ENCODE peak calls at places on chromosome 19, in four cellular contexts. M is Karpas-422, D is spleen, X is EL. W is an unnamed sample.

GRCh38 chr19:10517760-10518443 is 655 bp upstream of the S1PR5 start:
- DNase-seq in M (peak; percentile 47), D (no peak), X (peak; percentile 46), W (no peak)

GRCh38 chr19:15287496-15287895 is 44.8 kb downstream of the BRD4 start:
- DNase-seq in M (no peak), D (peak; percentile 24), X (no peak), W (no peak)

GRCh38 chr19:42244452-42245220 is 2.2 kb upstream of the GSK3A start:
- DNase-seq in M (peak; percentile 98), D (peak; percentile 98), X (peak; percentile 96), W (peak; percentile 83)

GRCh38 chr19:1864480-1865171 is 1.2 kb upstream of the KLF16 start:
- DNase-seq in M (peak; percentile 89), D (peak; percentile 96), X (peak; percentile 67), W (peak; percentile 87)

GRCh38 chr19:12867120-12868099 is 13.8 kb downstream of the DNASE2 start:
- DNase-seq in M (peak; percentile 83), D (peak; percentile 89), X (peak; percentile 72), W (peak; percentile 92)

GRCh38 chr19:5131866-5132561 is 163.1 kb downstream of the KDM4B start:
- DNase-seq in M (peak; percentile 77), D (peak; percentile 89), X (no peak), W (no peak)

GRCh38 chr19:50695251-50696064 is 24.1 kb downstream of the SHANK1 start:
- DNase-seq in M (no peak), D (no peak), X (no peak), W (peak; percentile 73)

GRCh38 chr19:8635422-8635821 is 5.0 kb downstream of the NFILZ start:
- DNase-seq in M (no peak), D (no peak), X (peak; percentile 67), W (no peak)

GRCh38 chr19:38583985-38584305 is 33.8 kb downstream of the MAP4K1 start:
- DNase-seq in M (no peak), D (no peak), X (no peak), W (no peak)

GRCh38 chr19:8373867-8374813 is 10.2 kb downstream of the ANGPTL4 start:
- DNase-seq in M (no peak), D (no peak), X (no peak), W (no peak)

GRCh38 chr19:50039968-50040367 is 14.2 kb downstream of the ZNF473 start:
- DNase-seq in M (no peak), D (no peak), X (no peak), W (no peak)

GRCh38 chr19:54422136-54422535 is 6.9 kb downstream of the TTYH1 start:
- DNase-seq in M (no peak), D (no peak), X (no peak), W (no peak)

GRCh38 chr19:15280915-15281683 is 48.9 kb upstream of the EPHX3 start:
- DNase-seq in M (no peak), D (no peak), X (peak; percentile 86), W (peak; percentile 87)

GRCh38 chr19:13356686-13357280 is 149.5 kb downstream of the CACNA1A start:
- DNase-seq in M (no peak), D (no peak), X (no peak), W (no peak)

GRCh38 chr19:581399-582111 is 8.1 kb upstream of the HCN2 start:
- DNase-seq in M (no peak), D (no peak), X (no peak), W (no peak)

GRCh38 chr19:2059422-2060201 is 8.6 kb upstream of the MKNK2 start:
- DNase-seq in M (peak; percentile 90), D (peak; percentile 85), X (peak; percentile 78), W (peak; percentile 75)

GRCh38 chr19:35879068-35879467 is 10.7 kb downstream of the APLP1 start:
- DNase-seq in M (no peak), D (no peak), X (no peak), W (no peak)

GRCh38 chr19:49666120-49666444 is 349 bp downstream of the BCL2L12 start:
- DNase-seq in M (no peak), D (no peak), X (no peak), W (no peak)

GRCh38 chr19:58518261-58519086 is 1.1 kb downstream of the ZBTB45 start:
- DNase-seq in M (peak; percentile 67), D (no peak), X (peak; percentile 8), W (peak; percentile 43)

GRCh38 chr19:15300533-15301194 is 31.7 kb downstream of the BRD4 start:
- DNase-seq in M (no peak), D (no peak), X (peak; percentile 92), W (peak; percentile 64)

GRCh38 chr19:49981603-49982593 is 20.9 kb upstream of the SIGLEC11 start:
- DNase-seq in M (no peak), D (no peak), X (no peak), W (no peak)

GRCh38 chr19:18119243-18120105 is 21.9 kb downstream of the MAST3 start:
- DNase-seq in M (peak; percentile 69), D (peak; percentile 88), X (no peak), W (no peak)

GRCh38 chr19:40594657-40595077 is 6.5 kb upstream of the LTBP4 start:
- DNase-seq in M (no peak), D (no peak), X (peak; percentile 64), W (peak; percentile 62)

GRCh38 chr19:43619262-43620060 is at the start of gene ZNF428:
- DNase-seq in M (peak; percentile 98), D (peak; percentile 96), X (peak; percentile 87), W (peak; percentile 97)

GRCh38 chr19:6501740-6502648 is at the start of gene TUBB4A:
- DNase-seq in M (peak; percentile 57), D (peak; percentile 86), X (no peak), W (peak; percentile 39)

GRCh38 chr19:19523177-19523576 is 5.5 kb upstream of the YJEFN3 start:
- DNase-seq in M (no peak), D (no peak), X (no peak), W (no peak)

GRCh38 chr19:47274891-47275865 is 493 bp downstream of the INAFM1 start:
- DNase-seq in M (peak; percentile 51), D (peak; percentile 95), X (no peak), W (no peak)

GRCh38 chr19:53818756-53819155 is 5.4 kb downstream of the NLRP12 start:
- DNase-seq in M (no peak), D (no peak), X (no peak), W (no peak)

GRCh38 chr19:1066251-1066747 is 668 bp upstream of the ARHGAP45 start:
- DNase-seq in M (no peak), D (peak; percentile 84), X (no peak), W (no peak)

GRCh38 chr19:16338470-16339360 is 14.1 kb downstream of the KLF2 start:
- DNase-seq in M (no peak), D (peak; percentile 88), X (peak; percentile 99), W (peak; percentile 92)

GRCh38 chr19:12090807-12091206 is 26.3 kb downstream of the ZNF844 start:
- DNase-seq in M (peak; percentile 92), D (peak; percentile 85), X (peak; percentile 50), W (peak; percentile 81)